ENCODE peak calls at places on chromosomes 16 and 17, in five cellular contexts. One of them, this sample, is unnamed.

GRCh38 chr17:73506470-73507435 is 137.5 kb downstream of the SDK2 start:
- DNase-seq in fibroblast of the conjunctiva: no peak
- DNase-seq in skeletal muscle cell: no peak
- DNase-seq in fibroblast of lung: no peak
- DNase-seq in NCI-H460: no peak
- DNase-seq in this sample: no peak

GRCh38 chr17:29742210-29742513 is 119.5 kb upstream of the CORO6 start:
- DNase-seq in fibroblast of the conjunctiva: no peak
- DNase-seq in skeletal muscle cell: no peak
- DNase-seq in fibroblast of lung: no peak
- DNase-seq in NCI-H460: no peak
- DNase-seq in this sample: no peak

GRCh38 chr16:2467301-2468141 is 3.6 kb upstream of the NTN3 start:
- DNase-seq in fibroblast of the conjunctiva: peak; percentile 17
- DNase-seq in skeletal muscle cell: peak; percentile 25
- DNase-seq in fibroblast of lung: peak; percentile 64
- DNase-seq in NCI-H460: peak; percentile 49
- DNase-seq in this sample: no peak

GRCh38 chr17:13601317-13601775 is 383 bp downstream of the HS3ST3A1 start:
- DNase-seq in fibroblast of the conjunctiva: no peak
- DNase-seq in skeletal muscle cell: no peak
- DNase-seq in fibroblast of lung: peak; percentile 12
- DNase-seq in NCI-H460: no peak
- DNase-seq in this sample: no peak

GRCh38 chr16:28193530-28194423 is 18.0 kb downstream of the XPO6 start:
- DNase-seq in fibroblast of the conjunctiva: peak; percentile 78
- DNase-seq in skeletal muscle cell: peak; percentile 86
- DNase-seq in fibroblast of lung: peak; percentile 92
- DNase-seq in NCI-H460: no peak
- DNase-seq in this sample: no peak

GRCh38 chr16:275041-275621 is 613 bp downstream of the RGS11 start:
- DNase-seq in fibroblast of the conjunctiva: no peak
- DNase-seq in skeletal muscle cell: no peak
- DNase-seq in fibroblast of lung: no peak
- DNase-seq in NCI-H460: no peak
- DNase-seq in this sample: no peak

GRCh38 chr17:40699359-40699758 is 4.2 kb downstream of the KRT24 start:
- DNase-seq in fibroblast of the conjunctiva: no peak
- DNase-seq in skeletal muscle cell: no peak
- DNase-seq in fibroblast of lung: no peak
- DNase-seq in NCI-H460: no peak
- DNase-seq in this sample: no peak

GRCh38 chr16:4206680-4207079 is 35.2 kb downstream of the SRL start:
- DNase-seq in fibroblast of the conjunctiva: no peak
- DNase-seq in skeletal muscle cell: no peak
- DNase-seq in fibroblast of lung: no peak
- DNase-seq in NCI-H460: no peak
- DNase-seq in this sample: no peak

GRCh38 chr17:7313028-7313889 is 1.9 kb downstream of the GPS2 start:
- DNase-seq in fibroblast of the conjunctiva: no peak
- DNase-seq in skeletal muscle cell: no peak
- DNase-seq in fibroblast of lung: no peak
- DNase-seq in NCI-H460: no peak
- DNase-seq in this sample: no peak

GRCh38 chr17:44831270-44831770 is 1.2 kb upstream of the GJC1 start:
- DNase-seq in fibroblast of the conjunctiva: no peak
- DNase-seq in skeletal muscle cell: no peak
- DNase-seq in fibroblast of lung: no peak
- DNase-seq in NCI-H460: no peak
- DNase-seq in this sample: no peak

GRCh38 chr16:51107742-51108141 is 43.3 kb downstream of the SALL1 start:
- DNase-seq in fibroblast of the conjunctiva: no peak
- DNase-seq in skeletal muscle cell: no peak
- DNase-seq in fibroblast of lung: no peak
- DNase-seq in NCI-H460: no peak
- DNase-seq in this sample: no peak

GRCh38 chr17:42135664-42136653 is 13.4 kb downstream of the HSPB9 start:
- DNase-seq in fibroblast of the conjunctiva: no peak
- DNase-seq in skeletal muscle cell: no peak
- DNase-seq in fibroblast of lung: peak; percentile 64
- DNase-seq in NCI-H460: no peak
- DNase-seq in this sample: peak; percentile 34

GRCh38 chr17:17985555-17985954 is 12.9 kb downstream of the DRC3 start:
- DNase-seq in fibroblast of the conjunctiva: no peak
- DNase-seq in skeletal muscle cell: no peak
- DNase-seq in fibroblast of lung: no peak
- DNase-seq in NCI-H460: no peak
- DNase-seq in this sample: no peak

GRCh38 chr17:29620271-29620670 is 2.4 kb downstream of the CORO6 start:
- DNase-seq in fibroblast of the conjunctiva: no peak
- DNase-seq in skeletal muscle cell: no peak
- DNase-seq in fibroblast of lung: peak; percentile 25
- DNase-seq in NCI-H460: no peak
- DNase-seq in this sample: no peak

GRCh38 chr16:86884256-86884655 is 305.9 kb downstream of the FOXL1 start:
- DNase-seq in fibroblast of the conjunctiva: no peak
- DNase-seq in skeletal muscle cell: no peak
- DNase-seq in fibroblast of lung: no peak
- DNase-seq in NCI-H460: no peak
- DNase-seq in this sample: no peak

GRCh38 chr17:76296889-76297288 is 11.2 kb downstream of the QRICH2 start:
- DNase-seq in fibroblast of the conjunctiva: no peak
- DNase-seq in skeletal muscle cell: no peak
- DNase-seq in fibroblast of lung: no peak
- DNase-seq in NCI-H460: no peak
- DNase-seq in this sample: no peak

GRCh38 chr17:81509687-81510523 is 2.7 kb downstream of the ACTG1 start:
- DNase-seq in fibroblast of the conjunctiva: no peak
- DNase-seq in skeletal muscle cell: no peak
- DNase-seq in fibroblast of lung: no peak
- DNase-seq in NCI-H460: no peak
- DNase-seq in this sample: no peak

GRCh38 chr16:27918755-27919154 is 144.8 kb downstream of the GSG1L start:
- DNase-seq in fibroblast of the conjunctiva: no peak
- DNase-seq in skeletal muscle cell: no peak
- DNase-seq in fibroblast of lung: no peak
- DNase-seq in NCI-H460: no peak
- DNase-seq in this sample: no peak

GRCh38 chr17:78900816-78901215 is 2.2 kb downstream of the CEP295NL start:
- DNase-seq in fibroblast of the conjunctiva: no peak
- DNase-seq in skeletal muscle cell: no peak
- DNase-seq in fibroblast of lung: no peak
- DNase-seq in NCI-H460: no peak
- DNase-seq in this sample: no peak

GRCh38 chr16:22098538-22099255 is 6.4 kb downstream of the VWA3A start:
- DNase-seq in fibroblast of the conjunctiva: peak; percentile 30
- DNase-seq in skeletal muscle cell: no peak
- DNase-seq in fibroblast of lung: peak; percentile 55
- DNase-seq in NCI-H460: peak; percentile 60
- DNase-seq in this sample: no peak

GRCh38 chr17:7613769-7614421 is 802 bp downstream of the FXR2 start:
- DNase-seq in fibroblast of the conjunctiva: no peak
- DNase-seq in skeletal muscle cell: no peak
- DNase-seq in fibroblast of lung: peak; percentile 31
- DNase-seq in NCI-H460: no peak
- DNase-seq in this sample: no peak

GRCh38 chr16:70705056-70705455 is 19.2 kb upstream of the MTSS2 start:
- DNase-seq in fibroblast of the conjunctiva: no peak
- DNase-seq in skeletal muscle cell: no peak
- DNase-seq in fibroblast of lung: no peak
- DNase-seq in NCI-H460: no peak
- DNase-seq in this sample: no peak

GRCh38 chr16:84069540-84069939 is 26.9 kb upstream of the SLC38A8 start:
- DNase-seq in fibroblast of the conjunctiva: no peak
- DNase-seq in skeletal muscle cell: no peak
- DNase-seq in fibroblast of lung: no peak
- DNase-seq in NCI-H460: no peak
- DNase-seq in this sample: no peak

GRCh38 chr17:9805769-9806168 is 14.4 kb upstream of the DHRS7C start:
- DNase-seq in fibroblast of the conjunctiva: no peak
- DNase-seq in skeletal muscle cell: no peak
- DNase-seq in fibroblast of lung: no peak
- DNase-seq in NCI-H460: no peak
- DNase-seq in this sample: no peak

GRCh38 chr16:20901068-20901440 is 483 bp downstream of the LYRM1 start:
- DNase-seq in fibroblast of the conjunctiva: no peak
- DNase-seq in skeletal muscle cell: no peak
- DNase-seq in fibroblast of lung: no peak
- DNase-seq in NCI-H460: no peak
- DNase-seq in this sample: no peak

GRCh38 chr17:83161298-83162034 is 82.1 kb downstream of the METRNL start:
- DNase-seq in fibroblast of the conjunctiva: peak; percentile 46
- DNase-seq in skeletal muscle cell: peak; percentile 53
- DNase-seq in fibroblast of lung: peak; percentile 92
- DNase-seq in NCI-H460: no peak
- DNase-seq in this sample: no peak

GRCh38 chr16:79593074-79593531 is 7.4 kb downstream of the MAF start:
- DNase-seq in fibroblast of the conjunctiva: no peak
- DNase-seq in skeletal muscle cell: no peak
- DNase-seq in fibroblast of lung: peak; percentile 54
- DNase-seq in NCI-H460: no peak
- DNase-seq in this sample: no peak

GRCh38 chr16:57976331-57976796 is 5.4 kb upstream of the CNGB1 start:
- DNase-seq in fibroblast of the conjunctiva: no peak
- DNase-seq in skeletal muscle cell: no peak
- DNase-seq in fibroblast of lung: no peak
- DNase-seq in NCI-H460: no peak
- DNase-seq in this sample: no peak

GRCh38 chr16:14119799-14120198 is 48.7 kb downstream of the MRTFB start:
- DNase-seq in fibroblast of the conjunctiva: no peak
- DNase-seq in skeletal muscle cell: no peak
- DNase-seq in fibroblast of lung: no peak
- DNase-seq in NCI-H460: no peak
- DNase-seq in this sample: no peak